ENCODE peak calls at places on chromosomes 3 and 15, in four cellular contexts. One of them, this sample, is unnamed.

GRCh38 chr15:48066456-48066855 is 54.3 kb upstream of the SLC24A5 start:
- DNase-seq in Caco-2: no peak
- DNase-seq in amniotic stem cell: no peak
- DNase-seq in NCI-H1417 treated with DMSO at 0.1 percent for 48 hours: no peak
- DNase-seq in this sample: no peak

GRCh38 chr3:136818191-136818850 is 605 bp upstream of the SLC35G2 start:
- DNase-seq in NCI-H1417 treated with DMSO at 0.1 percent for 48 hours: no peak
- DNase-seq in Caco-2: peak; percentile 5
- DNase-seq in amniotic stem cell: peak; percentile 61
- DNase-seq in this sample: peak; percentile 41

GRCh38 chr3:52649461-52650210 is 36.1 kb downstream of the PBRM1 start:
- DNase-seq in Caco-2: no peak
- DNase-seq in amniotic stem cell: no peak
- DNase-seq in NCI-H1417 treated with DMSO at 0.1 percent for 48 hours: no peak
- DNase-seq in this sample: no peak

GRCh38 chr3:83968386-83968785 is 990.4 kb upstream of the CADM2 start:
- DNase-seq in Caco-2: no peak
- DNase-seq in NCI-H1417 treated with DMSO at 0.1 percent for 48 hours: no peak
- DNase-seq in amniotic stem cell: no peak
- DNase-seq in this sample: no peak

GRCh38 chr3:162544246-162544645 is 1047.6 kb downstream of the OTOL1 start:
- DNase-seq in Caco-2: no peak
- DNase-seq in amniotic stem cell: no peak
- DNase-seq in NCI-H1417 treated with DMSO at 0.1 percent for 48 hours: no peak
- DNase-seq in this sample: no peak

GRCh38 chr3:8712045-8712870 is 21.3 kb upstream of the CAV3 start:
- DNase-seq in Caco-2: no peak
- DNase-seq in amniotic stem cell: no peak
- DNase-seq in NCI-H1417 treated with DMSO at 0.1 percent for 48 hours: no peak
- DNase-seq in this sample: no peak

GRCh38 chr3:160822931-160823330 is 66.9 kb downstream of the PPM1L start:
- DNase-seq in NCI-H1417 treated with DMSO at 0.1 percent for 48 hours: no peak
- DNase-seq in amniotic stem cell: no peak
- DNase-seq in Caco-2: no peak
- DNase-seq in this sample: no peak

GRCh38 chr3:141181191-141181590 is 50.4 kb upstream of the PXYLP1 start:
- DNase-seq in Caco-2: no peak
- DNase-seq in NCI-H1417 treated with DMSO at 0.1 percent for 48 hours: no peak
- DNase-seq in amniotic stem cell: no peak
- DNase-seq in this sample: no peak

GRCh38 chr3:77605308-77605707 is 565.4 kb downstream of the ROBO2 start:
- DNase-seq in amniotic stem cell: no peak
- DNase-seq in NCI-H1417 treated with DMSO at 0.1 percent for 48 hours: no peak
- DNase-seq in Caco-2: no peak
- DNase-seq in this sample: peak; percentile 1

GRCh38 chr15:59255647-59256380 is 49.2 kb downstream of the LDHAL6B start:
- DNase-seq in Caco-2: peak; percentile 86
- DNase-seq in NCI-H1417 treated with DMSO at 0.1 percent for 48 hours: no peak
- DNase-seq in amniotic stem cell: no peak
- DNase-seq in this sample: peak; percentile 44

GRCh38 chr3:124282751-124283643 is 291.1 kb upstream of the ROPN1 start:
- DNase-seq in NCI-H1417 treated with DMSO at 0.1 percent for 48 hours: no peak
- DNase-seq in Caco-2: no peak
- DNase-seq in amniotic stem cell: peak; percentile 52
- DNase-seq in this sample: no peak

GRCh38 chr15:44718927-44719292 is 7.6 kb downstream of the B2M start:
- DNase-seq in NCI-H1417 treated with DMSO at 0.1 percent for 48 hours: no peak
- DNase-seq in amniotic stem cell: no peak
- DNase-seq in Caco-2: no peak
- DNase-seq in this sample: no peak

GRCh38 chr3:193774916-193775285 is 181.9 kb downstream of the OPA1 start:
- DNase-seq in amniotic stem cell: no peak
- DNase-seq in Caco-2: no peak
- DNase-seq in NCI-H1417 treated with DMSO at 0.1 percent for 48 hours: no peak
- DNase-seq in this sample: no peak

GRCh38 chr15:85793641-85794597 is 806 bp downstream of the KLHL25 start:
- DNase-seq in Caco-2: peak; percentile 44
- DNase-seq in NCI-H1417 treated with DMSO at 0.1 percent for 48 hours: no peak
- DNase-seq in amniotic stem cell: no peak
- DNase-seq in this sample: no peak

GRCh38 chr3:9202546-9202945 is 46.9 kb downstream of the SRGAP3 start:
- DNase-seq in NCI-H1417 treated with DMSO at 0.1 percent for 48 hours: no peak
- DNase-seq in amniotic stem cell: no peak
- DNase-seq in Caco-2: no peak
- DNase-seq in this sample: no peak

GRCh38 chr3:155701882-155702465 is 42.9 kb downstream of the PLCH1 start:
- DNase-seq in amniotic stem cell: peak; percentile 45
- DNase-seq in Caco-2: peak; percentile 50
- DNase-seq in NCI-H1417 treated with DMSO at 0.1 percent for 48 hours: peak; percentile 51
- DNase-seq in this sample: peak; percentile 16

GRCh38 chr3:134352031-134352671 is 22.1 kb downstream of the AMOTL2 start:
- DNase-seq in Caco-2: peak; percentile 91
- DNase-seq in amniotic stem cell: no peak
- DNase-seq in NCI-H1417 treated with DMSO at 0.1 percent for 48 hours: no peak
- DNase-seq in this sample: no peak

GRCh38 chr3:197889204-197889930 is 60.6 kb upstream of the RPL35A start:
- DNase-seq in NCI-H1417 treated with DMSO at 0.1 percent for 48 hours: no peak
- DNase-seq in amniotic stem cell: no peak
- DNase-seq in Caco-2: peak; percentile 30
- DNase-seq in this sample: no peak

GRCh38 chr3:107117156-107117555 is 260.1 kb upstream of the CCDC54 start:
- DNase-seq in Caco-2: no peak
- DNase-seq in amniotic stem cell: no peak
- DNase-seq in NCI-H1417 treated with DMSO at 0.1 percent for 48 hours: no peak
- DNase-seq in this sample: no peak

GRCh38 chr3:157618075-157618760 is 115.0 kb upstream of the VEPH1 start:
- DNase-seq in NCI-H1417 treated with DMSO at 0.1 percent for 48 hours: peak; percentile 73
- DNase-seq in Caco-2: peak; percentile 15
- DNase-seq in amniotic stem cell: peak; percentile 17
- DNase-seq in this sample: no peak

GRCh38 chr3:66039590-66039887 is 821 bp upstream of the MAGI1 start:
- DNase-seq in amniotic stem cell: peak; percentile 29
- DNase-seq in Caco-2: peak; percentile 68
- DNase-seq in NCI-H1417 treated with DMSO at 0.1 percent for 48 hours: no peak
- DNase-seq in this sample: peak; percentile 25

GRCh38 chr15:82021992-82022391 is 23.8 kb downstream of the MEX3B start:
- DNase-seq in Caco-2: no peak
- DNase-seq in NCI-H1417 treated with DMSO at 0.1 percent for 48 hours: peak; percentile 44
- DNase-seq in amniotic stem cell: no peak
- DNase-seq in this sample: no peak